ENCODE peak calls at places on chromosome 5, in eight cellular contexts. C, W, F, O, Z, X, H and I are unnamed samples.

GRCh38 chr5:77640577-77641396 is 2.3 kb upstream of the OTP start:
- DNase-seq in C (no peak), W (peak; percentile 31), F (no peak), O (peak; percentile 91), Z (no peak), X (no peak), H (no peak), I (peak; percentile 75)

GRCh38 chr5:127934791-127935256 is 148.7 kb upstream of the SLC12A2 start:
- DNase-seq in C (peak; percentile 56), W (no peak), F (no peak), O (peak; percentile 80), Z (no peak), X (peak; percentile 85), H (no peak), I (no peak)

GRCh38 chr5:123132330-123132729 is 43.3 kb downstream of the PRDM6 start:
- DNase-seq in C (no peak), W (no peak), F (no peak), O (peak; percentile 14), Z (no peak), X (no peak), H (no peak), I (no peak)

GRCh38 chr5:141822134-141822533 is 56.1 kb downstream of the PCDH1 start:
- DNase-seq in C (peak; percentile 56), W (no peak), F (no peak), O (no peak), Z (no peak), X (no peak), H (no peak), I (no peak)

GRCh38 chr5:103424008-103424407 is 138.6 kb downstream of the NUDT12 start:
- DNase-seq in C (no peak), W (no peak), F (no peak), O (no peak), Z (no peak), X (no peak), H (no peak), I (no peak)

GRCh38 chr5:136081192-136081591 is 51.5 kb upstream of the SMAD5 start:
- DNase-seq in C (no peak), W (no peak), F (no peak), O (no peak), Z (no peak), X (no peak), H (no peak), I (no peak)

GRCh38 chr5:74501674-74502478 is 138.7 kb downstream of the ENC1 start:
- DNase-seq in C (no peak), W (no peak), F (no peak), O (no peak), Z (no peak), X (no peak), H (no peak), I (no peak)

GRCh38 chr5:180785794-180786221 is 16.8 kb downstream of the MGAT1 start:
- DNase-seq in C (peak; percentile 94), W (no peak), F (no peak), O (no peak), Z (peak; percentile 47), X (no peak), H (no peak), I (peak; percentile 65)

GRCh38 chr5:149406203-149406978 is 27.3 kb upstream of the IL17B start:
- DNase-seq in C (peak; percentile 98), W (no peak), F (no peak), O (no peak), Z (no peak), X (no peak), H (no peak), I (no peak)

GRCh38 chr5:79935992-79936643 is 54.9 kb downstream of the MTX3 start:
- DNase-seq in C (peak; percentile 81), W (no peak), F (no peak), O (no peak), Z (no peak), X (no peak), H (no peak), I (no peak)

GRCh38 chr5:79133121-79133656 is 21.6 kb downstream of the BHMT start:
- DNase-seq in C (peak; percentile 52), W (no peak), F (no peak), O (peak; percentile 72), Z (no peak), X (peak; percentile 28), H (no peak), I (peak; percentile 39)

GRCh38 chr5:136159457-136159856 is 26.8 kb downstream of the SMAD5 start:
- DNase-seq in C (peak; percentile 70), W (no peak), F (no peak), O (no peak), Z (no peak), X (no peak), H (no peak), I (no peak)

GRCh38 chr5:68126871-68127270 is 88.7 kb upstream of the PIK3R1 start:
- DNase-seq in C (peak; percentile 46), W (no peak), F (no peak), O (no peak), Z (no peak), X (no peak), H (no peak), I (no peak)

GRCh38 chr5:10573487-10574145 is 9.7 kb downstream of the ANKRD33B start:
- DNase-seq in C (no peak), W (no peak), F (no peak), O (no peak), Z (no peak), X (no peak), H (no peak), I (no peak)

GRCh38 chr5:125005287-125005686 is 258.8 kb upstream of the ZNF608 start:
- DNase-seq in C (no peak), W (no peak), F (no peak), O (no peak), Z (no peak), X (no peak), H (no peak), I (peak; percentile 17)

GRCh38 chr5:146369691-146370090 is 31.1 kb downstream of the POU4F3 start:
- DNase-seq in C (peak; percentile 46), W (no peak), F (no peak), O (peak; percentile 39), Z (no peak), X (no peak), H (no peak), I (no peak)

GRCh38 chr5:11531805-11532204 is 372.4 kb downstream of the CTNND2 start:
- DNase-seq in C (no peak), W (no peak), F (no peak), O (no peak), Z (no peak), X (no peak), H (no peak), I (no peak)

GRCh38 chr5:132506094-132506692 is 15.6 kb upstream of the IRF1 start:
- DNase-seq in C (peak; percentile 99), W (no peak), F (no peak), O (no peak), Z (no peak), X (peak; percentile 11), H (no peak), I (no peak)

GRCh38 chr5:15850536-15850935 is 329.1 kb downstream of the MARCHF11 start:
- DNase-seq in C (no peak), W (no peak), F (no peak), O (no peak), Z (no peak), X (no peak), H (no peak), I (no peak)

GRCh38 chr5:11385251-11385900 is 518.9 kb downstream of the CTNND2 start:
- DNase-seq in C (no peak), W (peak; percentile 44), F (no peak), O (no peak), Z (no peak), X (peak; percentile 84), H (no peak), I (peak; percentile 58)

GRCh38 chr5:135966165-135966564 is 11.4 kb upstream of the LECT2 start:
- DNase-seq in C (no peak), W (no peak), F (no peak), O (no peak), Z (no peak), X (no peak), H (no peak), I (no peak)

GRCh38 chr5:153256-153655 is 38.0 kb upstream of the LRRC14B start:
- DNase-seq in C (peak; percentile 30), W (no peak), F (no peak), O (no peak), Z (no peak), X (no peak), H (no peak), I (no peak)

GRCh38 chr5:132492386-132492785 is 1.8 kb upstream of the IRF1 start:
- DNase-seq in C (no peak), W (no peak), F (no peak), O (no peak), Z (no peak), X (no peak), H (no peak), I (no peak)

GRCh38 chr5:123610665-123611406 is 98.9 kb downstream of the CSNK1G3 start:
- DNase-seq in C (peak; percentile 70), W (no peak), F (no peak), O (peak; percentile 44), Z (peak; percentile 30), X (peak; percentile 54), H (peak; percentile 34), I (peak; percentile 36)

GRCh38 chr5:73939535-73939934 is 313.5 kb downstream of the ARHGEF28 start:
- DNase-seq in C (no peak), W (no peak), F (no peak), O (no peak), Z (no peak), X (no peak), H (no peak), I (no peak)

GRCh38 chr5:137791803-137792202 is 37.6 kb upstream of the HNRNPA0 start:
- DNase-seq in C (no peak), W (no peak), F (no peak), O (no peak), Z (no peak), X (no peak), H (no peak), I (no peak)

GRCh38 chr5:142433526-142434321 is 108.9 kb upstream of the SPRY4 start:
- DNase-seq in C (peak; percentile 56), W (no peak), F (no peak), O (no peak), Z (no peak), X (no peak), H (no peak), I (no peak)

GRCh38 chr5:138574744-138575193 is 432 bp downstream of the HSPA9 start:
- DNase-seq in C (no peak), W (no peak), F (no peak), O (no peak), Z (no peak), X (no peak), H (no peak), I (peak; percentile 4)

GRCh38 chr5:95283761-95284511 is 958 bp downstream of the MCTP1 start:
- DNase-seq in C (no peak), W (peak; percentile 69), F (no peak), O (peak; percentile 69), Z (peak; percentile 47), X (peak; percentile 55), H (peak; percentile 46), I (peak; percentile 89)

GRCh38 chr5:65141487-65141886 is 340.2 kb downstream of the ADAMTS6 start:
- DNase-seq in C (peak; percentile 17), W (no peak), F (no peak), O (no peak), Z (no peak), X (peak; percentile 88), H (no peak), I (no peak)

GRCh38 chr5:5360878-5361520 is 61.5 kb upstream of the ICE1 start:
- DNase-seq in C (no peak), W (no peak), F (no peak), O (no peak), Z (no peak), X (no peak), H (peak; percentile 22), I (peak; percentile 73)

GRCh38 chr5:90878549-90879196 is 320.1 kb downstream of the ADGRV1 start:
- DNase-seq in C (no peak), W (no peak), F (no peak), O (no peak), Z (no peak), X (no peak), H (no peak), I (no peak)

GRCh38 chr5:54309237-54309636 is 1.1 kb downstream of the ARL15 start:
- DNase-seq in C (no peak), W (no peak), F (no peak), O (peak; percentile 44), Z (no peak), X (no peak), H (no peak), I (no peak)

GRCh38 chr5:108836492-108836891 is 88.8 kb downstream of the FER start:
- DNase-seq in C (no peak), W (no peak), F (no peak), O (no peak), Z (no peak), X (no peak), H (no peak), I (no peak)